ENCODE peak calls at places on chromosomes 4 and X, in four cellular contexts. H, N, C and Z are unnamed samples.

GRCh38 chr4:185870437-185870836 is 58.4 kb upstream of the SORBS2 start:
- DNase-seq in H (no peak), N (no peak), C (no peak), Z (no peak)

GRCh38 chr4:16037901-16038300 is 45.9 kb downstream of the PROM1 start:
- DNase-seq in H (no peak), N (no peak), C (no peak), Z (no peak)

GRCh38 chr4:138235419-138235952 is 6.7 kb downstream of the SLC7A11 start:
- DNase-seq in N (no peak), C (peak), H (peak), Z (no peak)

GRCh38 chr4:184216436-184217004 is 1.2 kb downstream of the ENPP6 start:
- DNase-seq in H (no peak), N (no peak), C (no peak), Z (no peak)

GRCh38 chrX:29652484-29652883 is 562.9 kb upstream of the MAGEB2 start:
- DNase-seq in C (peak), H (peak), N (no peak), Z (no peak)

GRCh38 chr4:57055873-57056272 is 54.3 kb downstream of the IGFBP7 start:
- DNase-seq in C (no peak), H (no peak), N (no peak), Z (no peak)

GRCh38 chr4:152348670-152349069 is 187.2 kb downstream of the FBXW7 start:
- DNase-seq in H (no peak), N (no peak), C (peak), Z (no peak)

GRCh38 chr4:71537551-71538065 is 198.8 kb downstream of the SLC4A4 start:
- DNase-seq in H (no peak), N (no peak), C (no peak), Z (no peak)

GRCh38 chrX:66760648-66761047 is 121.8 kb upstream of the EDA2R start:
- DNase-seq in N (no peak), C (peak), H (no peak), Z (no peak)

GRCh38 chrX:113868169-113868568 is 715.7 kb upstream of the HTR2C start:
- DNase-seq in H (no peak), C (no peak), N (no peak), Z (no peak)

GRCh38 chrX:37509349-37509748 is 62.1 kb upstream of the LANCL3 start:
- DNase-seq in H (peak), N (no peak), C (peak), Z (no peak)

DNA sequence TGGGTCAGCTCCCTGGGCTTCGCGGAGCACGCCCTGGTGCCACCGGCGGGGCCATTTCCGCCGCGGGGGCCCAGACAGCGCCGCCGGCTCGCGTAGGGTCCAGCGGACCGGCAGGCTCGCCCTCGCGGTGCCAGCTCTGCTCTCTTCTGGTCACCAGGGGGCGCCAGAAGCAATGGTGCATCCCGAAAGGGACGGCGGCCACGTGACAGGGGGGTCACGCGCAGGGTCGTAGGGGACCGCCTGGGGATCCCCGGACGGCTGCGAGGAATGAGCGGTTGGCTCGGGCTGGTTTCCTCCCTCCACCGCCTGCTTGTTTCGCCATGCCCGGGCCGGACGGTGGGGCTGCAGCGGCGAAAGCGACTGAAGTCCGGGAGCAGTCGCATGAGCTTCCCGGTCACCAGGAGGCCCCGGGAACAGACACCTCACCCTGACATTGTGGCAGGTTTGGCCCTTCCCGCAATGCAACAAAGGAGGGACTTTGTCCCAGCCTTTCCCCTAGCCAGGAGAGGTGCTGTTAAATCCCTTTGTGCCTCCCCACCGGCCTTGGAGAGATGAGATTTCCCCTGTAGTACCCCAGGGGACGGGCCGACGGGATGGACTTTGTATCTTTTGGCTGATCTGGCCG is 15.8 kb downstream of the ZCCHC12 start:
- DNase-seq in H (peak), C (peak), N (peak), Z (peak)
- TF ChIP-seq CTCF in H (peak), C (peak), N (peak), Z (peak)

GRCh38 chr4:142850478-142850877 is 4.4 kb upstream of the INPP4B start:
- DNase-seq in N (no peak), C (no peak), H (no peak), Z (no peak)

GRCh38 chr4:142845293-142846070 is 619 bp downstream of the INPP4B start:
- DNase-seq in N (no peak), H (no peak), C (no peak), Z (peak)

GRCh38 chr4:142846105-142846728 is at the start of gene INPP4B:
- DNase-seq in C (peak), H (peak), N (no peak), Z (peak)

GRCh38 chr4:142844782-142845181 is 1.3 kb downstream of the INPP4B start:
- DNase-seq in C (no peak), H (no peak), N (no peak), Z (no peak)

DNA sequence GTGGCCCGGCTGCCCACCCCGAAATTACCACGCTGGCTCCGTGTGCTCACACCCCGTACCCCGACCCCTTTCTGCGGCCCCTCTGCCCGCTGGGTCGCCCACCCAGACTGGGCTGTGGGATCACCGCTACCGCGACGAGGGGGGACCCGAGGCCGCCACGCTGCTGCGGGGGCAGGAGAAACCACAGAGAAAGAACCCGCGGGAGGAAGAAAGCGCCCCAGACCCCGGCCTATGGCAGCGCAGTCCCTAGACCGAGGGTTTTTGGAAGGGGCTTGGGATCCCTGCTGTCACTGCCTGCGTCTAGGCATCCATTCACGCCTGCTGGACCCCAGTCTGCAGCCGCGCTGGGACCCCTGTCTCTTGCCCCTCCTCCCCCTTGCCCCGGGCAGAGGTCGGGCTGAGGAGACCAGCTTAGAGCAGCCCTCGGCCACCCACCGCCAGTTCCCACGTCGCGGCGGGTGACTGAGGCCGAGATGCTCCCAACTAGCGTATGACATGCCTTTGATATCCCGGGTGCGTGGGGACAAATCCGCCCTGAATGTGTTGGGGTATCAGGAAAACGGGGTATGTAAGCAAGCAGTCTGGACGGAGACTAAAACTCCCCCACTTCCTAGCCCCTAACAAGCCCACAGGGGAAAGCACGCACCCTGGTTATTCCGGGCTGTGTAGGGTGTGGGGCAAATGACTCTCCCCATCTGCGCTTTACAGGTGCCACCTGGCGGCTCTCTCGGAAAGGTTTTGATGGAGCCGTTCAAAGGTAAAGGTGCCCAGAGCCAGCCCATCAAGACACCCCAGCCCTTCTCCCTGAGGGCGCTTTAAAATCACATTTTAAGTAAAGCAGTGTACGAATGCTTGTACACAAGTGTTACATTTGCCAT is 867 bp upstream of the INPP4B start:
- DNase-seq in N (no peak), C (no peak), H (no peak), Z (peak)
- TF ChIP-seq CTCF in N (no peak), C (peak), H (peak), Z (no peak)

GRCh38 chr4:134471569-134471968 is 270.0 kb upstream of the PABPC4L start:
- DNase-seq in C (no peak), H (no peak), N (no peak), Z (no peak)

GRCh38 chr4:134465417-134465816 is 263.8 kb upstream of the PABPC4L start:
- DNase-seq in N (no peak), H (no peak), C (no peak), Z (peak)

DNA sequence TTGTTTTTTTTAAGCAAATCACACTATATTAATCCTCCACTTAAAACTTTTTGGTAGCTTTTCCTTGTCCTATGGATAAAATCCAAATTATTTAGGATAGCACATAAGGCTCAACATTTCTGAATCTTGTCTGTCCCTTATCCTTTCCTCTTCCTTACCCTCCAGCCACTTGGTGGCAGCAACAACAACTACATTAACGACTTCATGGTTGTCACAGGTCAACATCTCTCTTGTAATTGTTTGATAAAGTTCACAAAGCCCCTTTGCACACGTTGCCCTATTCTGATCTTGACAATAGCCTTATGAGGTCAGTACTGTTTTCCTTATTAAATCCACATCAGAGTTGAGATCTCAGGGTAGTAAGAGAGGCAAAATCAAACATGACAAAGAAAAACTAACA is 269.0 kb upstream of the PABPC4L start:
- DNase-seq in N (no peak), H (peak), C (peak), Z (peak)
- TF ChIP-seq CTCF in N (no peak), H (peak), C (no peak), Z (peak)

GRCh38 chrX:24566233-24566632 is 80.9 kb downstream of the PCYT1B start:
- DNase-seq in C (no peak), H (no peak), N (no peak), Z (no peak)

GRCh38 chrX:24563291-24564010 is 83.7 kb downstream of the PCYT1B start:
- DNase-seq in H (no peak), C (no peak), N (no peak), Z (peak)

GRCh38 chrX:24561121-24561520 is 86.0 kb downstream of the PCYT1B start:
- DNase-seq in H (no peak), C (peak), N (no peak), Z (no peak)
- TF ChIP-seq CTCF in H (no peak), C (peak), N (no peak), Z (no peak)

GRCh38 chrX:102338162-102338561 is 91.2 kb downstream of the NXF2 start:
- DNase-seq in H (no peak), N (no peak), C (no peak), Z (no peak)

GRCh38 chrX:102339312-102340298 is 92.6 kb downstream of the NXF2 start:
- DNase-seq in C (no peak), H (no peak), N (no peak), Z (no peak)

GRCh38 chrX:102345916-102346315 is 93.9 kb downstream of the NXF2B start:
- DNase-seq in N (peak), C (peak), H (peak), Z (peak)

GRCh38 chrX:102341867-102342266 is 94.9 kb downstream of the NXF2 start:
- DNase-seq in N (no peak), H (no peak), C (no peak), Z (no peak)
- TF ChIP-seq CTCF in N (no peak), H (peak), C (peak), Z (no peak)

GRCh38 chrX:10851809-10852208 is 231.4 kb upstream of the MID1 start:
- DNase-seq in C (no peak), H (no peak), N (no peak), Z (no peak)

GRCh38 chrX:10841579-10841978 is 221.2 kb upstream of the MID1 start:
- DNase-seq in C (peak), N (no peak), H (no peak), Z (no peak)

GRCh38 chrX:10847333-10847732 is 226.9 kb upstream of the MID1 start:
- DNase-seq in H (no peak), C (no peak), N (no peak), Z (no peak)
- TF ChIP-seq CTCF in H (no peak), C (no peak), N (no peak), Z (no peak)

DNA sequence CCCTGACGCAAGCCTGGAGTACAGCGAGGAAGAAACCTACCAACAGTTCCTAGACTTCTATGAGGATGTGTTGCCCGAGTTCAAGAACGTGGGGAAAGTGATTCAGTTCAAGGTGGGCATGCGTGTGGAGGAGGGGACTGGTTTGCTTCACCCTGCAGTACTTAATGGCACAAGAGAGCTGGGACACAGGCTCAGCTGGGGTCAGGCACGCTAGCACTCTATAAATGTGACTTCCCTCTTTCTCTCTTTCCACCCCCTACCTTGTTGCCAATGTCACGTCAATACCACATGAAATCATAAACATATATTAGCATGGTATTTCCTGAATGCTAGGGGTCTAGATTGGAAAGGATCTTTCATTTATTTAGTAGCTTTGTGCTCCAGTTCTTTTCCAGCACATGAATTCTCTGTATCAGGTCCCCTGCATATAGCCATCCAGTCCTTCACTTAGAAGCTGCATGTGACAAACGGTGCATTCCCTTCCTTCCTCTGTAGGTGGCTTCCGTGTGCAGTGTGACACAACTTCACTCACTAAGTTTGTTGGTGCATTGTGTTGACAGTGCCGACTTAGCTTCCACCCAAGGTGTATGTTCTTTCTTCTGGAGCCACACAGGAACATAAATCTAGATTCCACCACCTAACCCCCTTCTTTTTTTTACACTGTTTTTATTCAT is 25.6 kb downstream of the ZRSR2 start:
- DNase-seq in H (no peak), N (no peak), C (peak), Z (no peak)
- TF ChIP-seq CTCF in H (peak), N (no peak), C (peak), Z (peak)

DNA sequence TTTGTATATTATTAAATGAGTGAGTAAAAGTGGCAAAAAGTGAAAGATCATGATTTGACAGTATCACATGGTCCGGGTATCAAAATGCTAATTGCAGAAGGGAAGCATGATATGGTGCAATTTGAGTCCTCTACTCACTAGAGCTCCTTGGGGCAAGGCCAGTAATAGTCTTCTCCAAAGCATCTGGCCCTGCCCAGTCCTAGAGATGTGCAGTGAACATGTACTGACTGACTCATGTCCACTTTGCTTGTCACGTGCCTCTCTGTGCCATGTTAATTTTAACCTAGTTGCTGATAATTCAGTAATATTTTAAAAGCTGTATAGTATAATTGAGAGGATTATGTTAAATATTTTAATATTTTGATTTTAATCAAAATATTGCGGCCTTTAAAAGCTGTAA is 54.6 kb upstream of the TENM3 start:
- DNase-seq in N (no peak), C (peak), H (no peak), Z (no peak)
- TF ChIP-seq CTCF in N (no peak), C (no peak), H (no peak), Z (no peak)